ENCODE peak calls at places on chromosomes 2 and 18, in four cellular contexts. X is upper lobe of left lung, B is tibial artery, A is transverse colon. S is an unnamed sample.

GRCh38 chr2:205800804-205801203 is 118.5 kb downstream of the NRP2 start:
- DNase-seq in X (no peak), B (no peak), A (peak), S (no peak)

GRCh38 chr2:204571911-204572310 is 26.6 kb downstream of the PARD3B start:
- DNase-seq in X (no peak), B (no peak), A (no peak), S (no peak)

GRCh38 chr18:22728481-22729105 is 204.5 kb upstream of the RBBP8 start:
- DNase-seq in X (no peak), B (no peak), A (no peak), S (no peak)

GRCh38 chr2:173017657-173018420 is 57.8 kb upstream of the MAP3K20 start:
- DNase-seq in X (no peak), B (no peak), A (no peak), S (no peak)

GRCh38 chr2:143071185-143071876 is 57.9 kb upstream of the ARHGAP15 start:
- DNase-seq in X (no peak), B (no peak), A (no peak), S (no peak)

GRCh38 chr2:8558096-8558495 is 123.8 kb upstream of the ID2 start:
- DNase-seq in X (no peak), B (peak), A (peak), S (no peak)

GRCh38 chr2:159867557-159868330 is 69.7 kb upstream of the CD302 start:
- DNase-seq in X (no peak), B (no peak), A (no peak), S (no peak)

GRCh38 chr2:129903586-129904425 is 75.7 kb upstream of the RAB6C start:
- DNase-seq in X (peak), B (no peak), A (no peak), S (no peak)

GRCh38 chr18:36496022-36496421 is 198.5 kb downstream of the FHOD3 start:
- DNase-seq in X (no peak), B (no peak), A (no peak), S (no peak)

GRCh38 chr2:9797681-9798556 is 45.4 kb upstream of the TAF1B start:
- DNase-seq in X (peak), B (peak), A (no peak), S (no peak)

GRCh38 chr2:43345391-43345813 is 119.0 kb upstream of the ZFP36L2 start:
- DNase-seq in X (no peak), B (peak), A (no peak), S (no peak)

GRCh38 chr2:160278101-160278888 is 78.2 kb upstream of the ITGB6 start:
- DNase-seq in X (no peak), B (no peak), A (no peak), S (no peak)

GRCh38 chr2:68721482-68722071 is 13.0 kb upstream of the ARHGAP25 start:
- DNase-seq in X (no peak), B (no peak), A (peak), S (peak)

GRCh38 chr2:63553049-63553448 is 35.2 kb downstream of the WDPCP start:
- DNase-seq in X (no peak), B (no peak), A (no peak), S (no peak)

GRCh38 chr2:46268196-46268595 is 29.0 kb upstream of the EPAS1 start:
- DNase-seq in X (no peak), B (no peak), A (no peak), S (peak)

GRCh38 chr2:19021721-19022120 is 336.7 kb downstream of the OSR1 start:
- DNase-seq in X (no peak), B (no peak), A (no peak), S (no peak)

GRCh38 chr2:30580394-30580793 is 133.3 kb downstream of the LCLAT1 start:
- DNase-seq in X (no peak), B (no peak), A (no peak), S (no peak)

GRCh38 chr2:172196768-172197322 is 94.1 kb upstream of the DLX2 start:
- DNase-seq in X (no peak), B (no peak), A (no peak), S (no peak)

GRCh38 chr2:234996041-234996440 is 44.2 kb downstream of the SH3BP4 start:
- DNase-seq in X (no peak), B (no peak), A (no peak), S (no peak)

GRCh38 chr2:69933839-69934613 is 19.1 kb downstream of the MXD1 start:
- DNase-seq in X (no peak), B (no peak), A (no peak), S (no peak)

GRCh38 chr2:85413592-85414421 is 3.6 kb upstream of the CAPG start:
- DNase-seq in X (peak), B (no peak), A (peak), S (no peak)

GRCh38 chr2:136131961-136132839 is 14.3 kb upstream of the CXCR4 start:
- DNase-seq in X (no peak), B (peak), A (peak), S (peak)

GRCh38 chr2:118148133-118148532 is 59.9 kb downstream of the INSIG2 start:
- DNase-seq in X (no peak), B (no peak), A (no peak), S (no peak)

GRCh38 chr2:191280834-191281756 is 35.9 kb downstream of the MYO1B start:
- DNase-seq in X (no peak), B (no peak), A (no peak), S (no peak)

GRCh38 chr2:74374509-74375205 is 5.5 kb downstream of the DCTN1 start:
- DNase-seq in X (peak), B (peak), A (peak), S (no peak)

GRCh38 chr18:24831091-24831490 is 370.7 kb downstream of the HRH4 start:
- DNase-seq in X (no peak), B (no peak), A (no peak), S (no peak)

GRCh38 chr2:198326431-198326830 is 522.0 kb downstream of the PLCL1 start:
- DNase-seq in X (no peak), B (no peak), A (no peak), S (no peak)

GRCh38 chr18:49733321-49733720 is 80.0 kb downstream of the ACAA2 start:
- DNase-seq in X (no peak), B (no peak), A (no peak), S (no peak)

GRCh38 chr2:165839610-165840009 is 45.6 kb upstream of the GALNT3 start:
- DNase-seq in X (no peak), B (no peak), A (no peak), S (no peak)

DNA sequence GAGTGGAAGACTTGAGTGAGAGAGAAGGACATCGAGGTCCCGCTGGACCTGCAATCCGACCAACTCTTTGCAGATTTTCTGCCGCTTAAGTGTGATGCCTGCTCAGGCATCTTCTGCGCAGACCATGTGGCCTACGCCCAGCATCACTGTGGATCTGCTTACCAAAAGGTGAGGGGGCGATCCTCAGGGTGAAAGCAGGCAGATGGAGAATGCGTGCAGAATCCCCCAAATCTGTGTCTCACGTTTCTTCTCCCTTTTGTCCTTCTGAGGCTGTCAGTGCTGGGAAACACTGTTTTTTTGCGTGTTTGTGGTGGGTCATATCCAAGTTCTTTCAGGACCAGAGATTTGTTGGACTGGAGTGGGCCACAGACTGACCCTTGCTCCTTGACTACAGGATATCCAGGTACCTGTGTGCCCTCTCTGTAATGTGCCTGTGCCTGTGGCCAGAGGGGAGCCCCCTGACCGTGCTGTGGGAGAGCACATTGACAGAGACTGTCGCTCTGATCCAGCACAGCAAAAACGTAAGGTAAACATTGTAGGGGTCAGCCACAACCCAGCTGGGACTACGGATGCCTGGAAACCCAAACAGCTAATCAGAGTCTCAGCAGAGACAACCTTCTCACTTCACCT is 787 bp downstream of the ZFAND2B start:
- DNase-seq in X (no peak), B (no peak), A (no peak), S (no peak)
- TF ChIP-seq CTCF in X (no peak), B (no peak), A (no peak), S (no peak)

GRCh38 chr18:63365909-63366269 is 1.1 kb downstream of the KDSR start:
- DNase-seq in X (no peak), B (no peak), A (peak), S (no peak)

GRCh38 chr18:63366991-63367240 is at the start of gene KDSR:
- DNase-seq in X (no peak), B (no peak), A (no peak), S (no peak)

GRCh38 chr18:63366270-63366990 is 576 bp downstream of the KDSR start:
- DNase-seq in X (peak), B (peak), A (peak), S (no peak)

GRCh38 chr18:63367241-63367953 is 391 bp upstream of the KDSR start:
- DNase-seq in X (peak), B (peak), A (peak), S (peak)

GRCh38 chr18:63368611-63369010 is 1.6 kb upstream of the KDSR start:
- DNase-seq in X (no peak), B (no peak), A (no peak), S (no peak)
- H3K4me3 ChIP-seq in X (no peak), B (no peak), A (no peak), S (no peak)

GRCh38 chr18:12883003-12883683 is 894 bp downstream of the PTPN2 start:
- DNase-seq in X (no peak), B (no peak), A (no peak), S (no peak)

GRCh38 chr18:12883684-12884520 is at the start of gene PTPN2:
- DNase-seq in X (peak), B (peak), A (peak), S (peak)

GRCh38 chr18:12884521-12885323 is 685 bp upstream of the PTPN2 start:
- DNase-seq in X (no peak), B (no peak), A (no peak), S (no peak)

GRCh38 chr18:12885500-12885899 is 1.5 kb upstream of the PTPN2 start:
- DNase-seq in X (no peak), B (no peak), A (no peak), S (no peak)

GRCh38 chr18:12886498-12887126 is 2.6 kb upstream of the PTPN2 start:
- DNase-seq in X (no peak), B (no peak), A (no peak), S (no peak)
- TF ChIP-seq CTCF in X (no peak), B (no peak), A (no peak), S (peak)

DNA sequence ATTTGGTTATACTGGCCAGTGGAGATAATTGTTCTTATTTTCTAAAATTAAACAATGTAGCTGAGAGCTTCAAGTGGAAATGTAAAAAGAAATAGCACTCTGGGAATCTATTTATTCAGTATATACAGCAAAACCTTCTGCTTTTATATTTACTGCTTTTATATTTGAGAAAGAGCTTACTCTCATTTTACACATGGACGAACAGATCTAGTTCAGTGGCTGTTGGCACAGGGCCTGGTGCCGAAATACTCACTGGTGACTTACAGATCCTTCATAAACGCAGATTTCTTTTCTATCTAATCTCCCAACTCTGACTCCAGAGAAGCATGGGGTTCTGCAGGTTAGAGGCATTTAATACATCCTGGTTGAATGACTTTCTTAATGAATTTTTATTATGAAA is 266.2 kb downstream of the ASXL3 start:
- DNase-seq in X (no peak), B (no peak), A (no peak), S (no peak)
- H3K4me3 ChIP-seq in X (no peak), B (no peak), A (no peak), S (no peak)

DNA sequence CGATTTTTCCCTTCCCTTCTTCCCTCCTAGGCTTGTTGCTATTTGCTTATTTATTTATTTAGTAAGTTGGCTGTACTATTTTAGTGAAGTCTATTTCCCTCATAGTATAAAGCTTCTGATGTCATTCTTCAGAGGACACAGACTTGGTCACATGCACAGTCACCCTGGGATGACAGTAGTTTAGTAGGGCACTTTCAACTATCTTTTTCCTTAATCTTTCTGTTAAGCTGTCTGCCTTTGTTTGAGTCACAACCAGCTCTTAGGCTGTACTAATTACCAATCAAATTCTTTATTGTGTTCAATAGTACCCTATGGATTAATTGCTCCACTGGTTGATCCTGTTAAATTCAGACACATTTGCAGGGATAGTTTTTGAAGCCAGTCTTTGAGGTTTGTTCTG is 26.9 kb upstream of the RAB31 start:
- DNase-seq in X (no peak), B (no peak), A (no peak), S (no peak)
- TF ChIP-seq CTCF in X (no peak), B (no peak), A (no peak), S (no peak)

GRCh38 chr18:35030234-35030989 is 10.8 kb upstream of the MAPRE2 start:
- DNase-seq in X (no peak), B (no peak), A (peak), S (no peak)
- H3K4me3 ChIP-seq in X (peak), B (peak), A (no peak), S (peak)

GRCh38 chr18:25921677-25922421 is 168.6 kb downstream of the SS18 start:
- DNase-seq in X (no peak), B (no peak), A (peak), S (peak)
- TF ChIP-seq CTCF in X (peak), B (no peak), A (peak), S (peak)

GRCh38 chr2:27251786-27252185 is 11.1 kb downstream of the SLC30A3 start:
- DNase-seq in X (no peak), B (no peak), A (no peak), S (no peak)

GRCh38 chr2:27256855-27257454 is 5.9 kb downstream of the SLC30A3 start:
- DNase-seq in X (no peak), B (no peak), A (no peak), S (no peak)

GRCh38 chr2:27255660-27256059 is 7.2 kb downstream of the SLC30A3 start:
- DNase-seq in X (no peak), B (no peak), A (no peak), S (no peak)

GRCh38 chr2:27258051-27258450 is 4.8 kb downstream of the SLC30A3 start:
- DNase-seq in X (no peak), B (no peak), A (no peak), S (no peak)

DNA sequence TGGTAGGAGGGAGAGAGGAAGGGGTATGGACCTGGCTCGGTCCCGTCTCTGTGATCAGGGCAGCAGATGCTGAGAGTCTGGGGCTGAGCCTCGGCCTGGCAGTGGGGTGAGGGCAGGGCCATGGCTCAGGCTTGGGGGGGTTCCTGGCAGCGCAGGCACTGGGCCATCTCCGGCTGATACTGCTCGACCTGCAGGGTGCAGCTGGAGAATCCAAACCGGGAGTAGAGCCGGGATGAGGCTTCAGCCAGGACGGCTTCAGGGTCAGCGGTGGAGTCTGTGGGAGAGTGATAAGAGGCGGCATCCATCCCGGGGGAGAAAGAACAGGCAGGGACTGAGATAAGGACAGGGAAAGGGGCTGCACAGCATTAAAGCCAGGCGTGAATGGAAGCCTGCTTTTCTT is 7.7 kb downstream of the SLC30A3 start:
- DNase-seq in X (no peak), B (no peak), A (no peak), S (no peak)
- H3K4me3 ChIP-seq in X (no peak), B (no peak), A (no peak), S (no peak)

DNA sequence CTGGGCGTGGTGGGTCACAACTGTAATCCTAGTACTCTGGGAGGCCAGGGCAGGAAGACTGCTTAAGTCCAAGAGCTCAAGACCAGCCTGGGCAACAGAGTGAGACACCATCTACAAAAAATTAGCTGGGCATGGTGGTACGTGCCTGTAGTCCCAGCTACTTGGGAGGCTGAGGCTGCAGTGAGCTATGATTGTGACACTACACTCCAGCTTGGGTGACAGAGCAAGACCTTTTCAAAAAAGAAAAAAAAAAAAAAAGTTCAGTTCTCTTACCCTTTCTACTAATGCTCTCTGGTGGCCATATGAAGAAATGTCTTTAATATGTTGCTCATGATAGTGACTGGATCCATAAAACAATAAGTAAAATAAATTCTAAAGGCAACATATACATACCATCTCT is 14.9 kb downstream of the TYW5 start:
- DNase-seq in X (no peak), B (no peak), A (no peak), S (no peak)
- TF ChIP-seq CTCF in X (no peak), B (no peak), A (peak), S (peak)

DNA sequence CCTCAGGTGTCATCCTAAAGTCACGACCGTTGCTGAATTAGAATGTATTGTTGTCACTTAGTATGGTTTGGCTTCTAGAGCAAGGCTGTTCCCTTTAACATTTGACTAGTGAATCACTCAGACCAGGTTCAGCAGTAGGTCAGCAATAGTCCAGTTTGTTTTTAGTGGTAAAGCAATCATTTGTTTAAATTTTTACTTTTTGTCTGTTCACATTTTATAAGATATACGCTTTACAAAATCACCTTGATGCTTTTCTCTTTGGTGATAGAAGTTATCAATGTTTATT is 1.2 kb downstream of the BABAM2 start:
- DNase-seq in X (no peak), B (no peak), A (no peak), S (no peak)
- H3K4me3 ChIP-seq in X (no peak), B (no peak), A (no peak), S (peak)

S was measured in GM12864.